ENCODE peak calls at places on chromosomes 1 and 21, in six cellular contexts. Z is AG04450, F is stomach, E is fibroblast of mammary gland, D is choroid plexus epithelial cell, L is AG04449. T is an unnamed sample.

GRCh38 chr1:41433501-41433900 is 51.0 kb downstream of the EDN2 start:
- DNase-seq in Z (no peak), L (no peak), D (no peak), F (no peak), E (no peak), T (no peak)

GRCh38 chr1:51131185-51131584 is 29.2 kb downstream of the C1orf185 start:
- DNase-seq in L (no peak), E (no peak), Z (no peak), F (no peak), D (no peak), T (no peak)

GRCh38 chr1:27097484-27097917 is 57.4 kb downstream of the SLC9A1 start:
- DNase-seq in Z (peak), D (peak), F (peak), E (peak), L (peak), T (peak)

GRCh38 chr21:21010228-21010627 is 12.0 kb downstream of the NCAM2 start:
- DNase-seq in E (no peak), D (no peak), Z (no peak), L (no peak), F (no peak), T (no peak)

GRCh38 chr21:33265664-33266049 is 510 bp upstream of the IL10RB start:
- DNase-seq in E (peak), Z (no peak), F (peak), L (no peak), D (peak), T (peak)

GRCh38 chr1:234486858-234487830 is 8.2 kb upstream of the TARBP1 start:
- DNase-seq in Z (peak), D (peak), F (peak), L (no peak), E (peak), T (no peak)

GRCh38 chr1:165898837-165899236 is 71.4 kb downstream of the UCK2 start:
- DNase-seq in E (peak), L (peak), Z (peak), D (peak), F (no peak), T (no peak)

GRCh38 chr1:229094476-229095311 is 176.2 kb upstream of the RAB4A start:
- DNase-seq in D (peak), Z (no peak), F (no peak), L (peak), E (peak), T (no peak)

GRCh38 chr1:20153000-20153418 is 13.9 kb downstream of the PLA2G2F start:
- DNase-seq in F (no peak), Z (no peak), L (no peak), E (no peak), D (peak), T (peak)

GRCh38 chr1:173473599-173474011 is 3.5 kb upstream of the PRDX6 start:
- DNase-seq in F (no peak), D (peak), Z (no peak), L (no peak), E (peak), T (no peak)

GRCh38 chr21:18840239-18840638 is 436.7 kb upstream of the TMPRSS15 start:
- DNase-seq in F (no peak), E (no peak), D (peak), Z (no peak), L (no peak), T (no peak)

GRCh38 chr1:217348960-217349664 is 281.8 kb downstream of the GPATCH2 start:
- DNase-seq in D (no peak), E (no peak), Z (no peak), F (no peak), L (no peak), T (no peak)

GRCh38 chr21:42263591-42264131 is 44.7 kb downstream of the ABCG1 start:
- DNase-seq in L (no peak), D (no peak), F (no peak), Z (no peak), E (no peak), T (peak)

GRCh38 chr1:203069028-203069804 is 16.6 kb downstream of the MYOG start:
- DNase-seq in Z (no peak), F (no peak), E (no peak), L (no peak), D (no peak), T (no peak)

GRCh38 chr1:170836146-170836545 is 99.2 kb upstream of the MROH9 start:
- DNase-seq in Z (no peak), L (peak), E (peak), D (peak), F (no peak), T (no peak)

GRCh38 chr1:165352442-165353293 is 3.8 kb downstream of the LMX1A start:
- DNase-seq in F (no peak), E (no peak), L (no peak), D (no peak), Z (no peak), T (no peak)

GRCh38 chr1:13832100-13832499 is 132.1 kb downstream of the PRDM2 start:
- DNase-seq in F (no peak), E (no peak), Z (no peak), D (no peak), L (no peak), T (no peak)

GRCh38 chr1:65114312-65114711 is 33.7 kb upstream of the AK4 start:
- DNase-seq in F (no peak), E (no peak), D (peak), Z (no peak), L (no peak), T (no peak)

GRCh38 chr1:165592945-165593823 is 37.9 kb upstream of the MGST3 start:
- DNase-seq in L (no peak), F (peak), D (peak), Z (peak), E (peak), T (peak)

GRCh38 chr1:27970401-27970800 is 10.6 kb downstream of the XKR8 start:
- DNase-seq in L (peak), E (peak), Z (peak), D (peak), F (no peak), T (no peak)

GRCh38 chr1:54498383-54499096 is 49.5 kb upstream of the ACOT11 start:
- DNase-seq in L (no peak), E (no peak), D (peak), F (no peak), Z (no peak), T (no peak)

GRCh38 chr1:185776521-185776920 is 42.3 kb downstream of the HMCN1 start:
- DNase-seq in F (no peak), Z (no peak), E (no peak), D (no peak), L (no peak), T (no peak)

GRCh38 chr1:245894843-245895242 is 612.2 kb downstream of the SMYD3 start:
- DNase-seq in Z (no peak), F (no peak), L (no peak), D (no peak), E (no peak), T (no peak)

GRCh38 chr1:5099558-5099957 is 445.1 kb downstream of the AJAP1 start:
- DNase-seq in Z (no peak), L (no peak), F (no peak), D (no peak), E (no peak), T (no peak)

GRCh38 chr1:234589064-234589765 is 20.8 kb downstream of the IRF2BP2 start:
- DNase-seq in E (peak), Z (no peak), D (no peak), F (no peak), L (no peak), T (no peak)

GRCh38 chr1:84450916-84451315 is 28.1 kb upstream of the RPF1 start:
- DNase-seq in E (peak), Z (no peak), L (no peak), D (no peak), F (no peak), T (peak)

GRCh38 chr1:17010601-17011438 is 908 bp downstream of the ATP13A2 start:
- DNase-seq in E (peak), D (no peak), Z (no peak), L (no peak), F (peak), T (no peak)

GRCh38 chr1:47785561-47786271 is 211.5 kb downstream of the TRABD2B start:
- DNase-seq in F (no peak), E (no peak), D (peak), L (no peak), Z (no peak), T (no peak)

GRCh38 chr1:180145446-180145845 is 9.2 kb upstream of the QSOX1 start:
- DNase-seq in Z (no peak), D (no peak), E (no peak), F (no peak), L (no peak), T (no peak)

GRCh38 chr1:231557411-231557810 is 28.9 kb downstream of the TSNAX start:
- DNase-seq in D (peak), E (no peak), Z (no peak), F (no peak), L (no peak), T (no peak)

GRCh38 chr1:99682291-99682751 is 36.4 kb downstream of the PALMD start:
- DNase-seq in Z (peak), E (peak), D (peak), L (peak), F (no peak), T (no peak)

GRCh38 chr1:29487291-29487690 is 251.0 kb downstream of the PTPRU start:
- DNase-seq in L (no peak), F (no peak), E (no peak), Z (no peak), D (no peak), T (no peak)

GRCh38 chr1:8348777-8349472 is 31.0 kb downstream of the SLC45A1 start:
- DNase-seq in Z (peak), L (no peak), D (peak), F (peak), E (peak), T (peak)

GRCh38 chr1:147502760-147503159 is 38.5 kb upstream of the BCL9 start:
- DNase-seq in F (no peak), D (no peak), Z (no peak), L (no peak), E (no peak), T (no peak)

GRCh38 chr21:34583926-34584563 is 30.9 kb downstream of the RCAN1 start:
- DNase-seq in L (no peak), Z (no peak), E (peak), F (no peak), D (no peak), T (no peak)

GRCh38 chr21:34580181-34580700 is 34.7 kb downstream of the RCAN1 start:
- DNase-seq in D (no peak), Z (no peak), E (peak), F (peak), L (no peak), T (no peak)

GRCh38 chr21:34579411-34579810 is 35.5 kb downstream of the RCAN1 start:
- DNase-seq in D (peak), L (peak), F (no peak), Z (no peak), E (peak), T (no peak)

DNA sequence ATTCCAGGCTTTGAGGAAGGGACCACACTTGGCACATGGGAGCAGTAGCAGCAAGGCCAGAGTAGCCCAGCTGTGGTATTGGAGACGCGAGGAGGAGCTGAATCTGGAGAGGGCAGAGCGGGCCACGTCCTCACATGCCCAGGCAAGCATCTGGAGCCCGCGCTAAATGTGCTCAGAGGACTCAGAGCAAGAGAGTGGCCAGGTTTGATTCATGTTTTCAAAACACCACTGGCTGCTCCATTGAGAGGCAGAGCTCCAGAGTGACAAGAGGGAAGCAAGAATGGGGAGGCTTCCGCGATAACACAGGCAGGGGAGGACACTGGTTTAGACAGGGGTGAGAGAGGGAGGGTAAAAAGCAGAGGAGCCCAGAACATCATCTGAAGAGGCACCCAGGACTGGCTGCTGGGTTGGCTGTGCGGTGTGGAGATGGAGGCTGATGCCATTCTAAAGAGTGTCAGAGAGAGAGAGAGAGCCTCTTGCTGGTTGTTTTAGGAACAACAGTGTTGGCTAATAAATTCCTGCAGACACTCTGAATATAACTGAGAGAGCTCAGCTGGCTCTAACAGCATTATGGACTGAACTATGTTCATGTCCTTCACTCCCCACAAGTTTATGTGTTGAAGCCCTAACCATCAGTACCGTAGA is 32.3 kb downstream of the RCAN1 start:
- DNase-seq in D (peak), L (no peak), Z (peak), E (peak), F (no peak), T (no peak)
- TF ChIP-seq CTCF in D (peak), L (peak), Z (peak), E (peak), F (peak), T (peak)

GRCh38 chr1:187759934-187760333 is 931.2 kb downstream of the PLA2G4A start:
- DNase-seq in E (no peak), L (no peak), Z (no peak), F (no peak), D (no peak), T (no peak)

GRCh38 chr1:187755536-187755935 is 926.8 kb downstream of the PLA2G4A start:
- DNase-seq in D (no peak), F (no peak), L (no peak), E (no peak), Z (no peak), T (no peak)
- TF ChIP-seq CTCF in D (no peak), F (no peak), L (no peak), E (no peak), Z (no peak), T (no peak)

DNA sequence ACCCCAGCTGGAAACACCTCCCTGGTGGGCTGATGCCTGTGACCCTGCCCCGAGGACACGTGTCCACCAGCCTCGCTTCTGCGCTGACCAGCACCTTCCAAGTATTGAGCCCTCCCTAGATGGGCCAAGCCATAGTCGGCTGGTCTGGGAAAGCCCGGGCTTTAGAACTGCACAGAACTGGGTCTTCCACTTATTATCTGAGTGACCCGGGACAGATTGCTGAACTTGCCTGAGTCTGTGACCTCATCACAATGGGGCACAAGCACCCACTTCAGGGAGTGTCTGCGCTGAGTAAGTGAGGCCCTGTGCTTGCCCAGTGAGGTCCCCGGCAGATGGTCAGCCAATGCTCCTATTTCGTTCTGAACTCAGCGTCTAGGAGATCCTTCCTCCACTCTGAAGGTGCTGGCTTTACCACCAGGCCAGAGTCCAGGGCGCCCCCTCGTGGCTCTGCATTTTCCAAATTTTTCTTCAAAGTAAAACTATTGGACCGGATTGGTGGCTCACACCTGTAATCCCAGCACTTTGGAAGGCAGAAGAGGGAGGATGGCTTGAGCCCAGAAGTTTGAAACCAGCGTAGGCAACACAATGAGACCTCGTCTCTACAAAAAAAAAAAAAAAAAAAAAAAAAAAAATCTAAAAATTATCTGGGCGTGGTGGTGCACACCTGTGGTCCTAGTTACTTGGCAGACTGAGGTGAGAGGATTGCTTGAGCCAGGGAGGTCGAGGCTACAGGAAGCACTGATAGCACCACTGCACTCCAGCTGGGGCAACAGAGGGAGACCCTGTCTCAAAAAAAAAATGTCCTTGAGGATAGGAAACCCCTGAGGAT is 61.8 kb downstream of the FCRL5 start:
- DNase-seq in F (peak), E (peak), Z (no peak), D (peak), L (no peak), T (no peak)
- TF ChIP-seq CTCF in F (no peak), E (peak), Z (peak), D (peak), L (peak), T (peak)

DNA sequence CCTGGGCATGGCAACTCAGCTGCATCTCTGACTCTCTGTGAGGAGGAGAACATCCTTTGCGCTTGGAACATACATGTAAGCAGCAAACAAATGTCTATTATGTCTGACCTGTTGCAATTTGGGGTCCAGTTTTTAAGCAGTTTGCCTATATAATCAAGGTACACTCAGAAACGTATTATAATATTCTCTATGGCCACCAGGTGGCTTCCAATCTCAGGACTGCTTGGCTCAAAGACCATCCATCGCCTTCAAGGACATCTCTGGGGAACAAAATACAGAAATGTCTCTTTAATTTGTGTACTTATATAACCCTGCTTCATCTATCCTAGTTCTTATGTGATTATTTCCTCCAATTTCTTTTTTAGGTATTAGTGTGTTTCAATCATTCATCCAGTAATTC is 227.2 kb downstream of the OLFM3 start:
- DNase-seq in E (peak), Z (no peak), L (no peak), F (no peak), D (peak), T (no peak)
- TF ChIP-seq CTCF in E (peak), Z (peak), L (no peak), F (no peak), D (peak), T (no peak)

DNA sequence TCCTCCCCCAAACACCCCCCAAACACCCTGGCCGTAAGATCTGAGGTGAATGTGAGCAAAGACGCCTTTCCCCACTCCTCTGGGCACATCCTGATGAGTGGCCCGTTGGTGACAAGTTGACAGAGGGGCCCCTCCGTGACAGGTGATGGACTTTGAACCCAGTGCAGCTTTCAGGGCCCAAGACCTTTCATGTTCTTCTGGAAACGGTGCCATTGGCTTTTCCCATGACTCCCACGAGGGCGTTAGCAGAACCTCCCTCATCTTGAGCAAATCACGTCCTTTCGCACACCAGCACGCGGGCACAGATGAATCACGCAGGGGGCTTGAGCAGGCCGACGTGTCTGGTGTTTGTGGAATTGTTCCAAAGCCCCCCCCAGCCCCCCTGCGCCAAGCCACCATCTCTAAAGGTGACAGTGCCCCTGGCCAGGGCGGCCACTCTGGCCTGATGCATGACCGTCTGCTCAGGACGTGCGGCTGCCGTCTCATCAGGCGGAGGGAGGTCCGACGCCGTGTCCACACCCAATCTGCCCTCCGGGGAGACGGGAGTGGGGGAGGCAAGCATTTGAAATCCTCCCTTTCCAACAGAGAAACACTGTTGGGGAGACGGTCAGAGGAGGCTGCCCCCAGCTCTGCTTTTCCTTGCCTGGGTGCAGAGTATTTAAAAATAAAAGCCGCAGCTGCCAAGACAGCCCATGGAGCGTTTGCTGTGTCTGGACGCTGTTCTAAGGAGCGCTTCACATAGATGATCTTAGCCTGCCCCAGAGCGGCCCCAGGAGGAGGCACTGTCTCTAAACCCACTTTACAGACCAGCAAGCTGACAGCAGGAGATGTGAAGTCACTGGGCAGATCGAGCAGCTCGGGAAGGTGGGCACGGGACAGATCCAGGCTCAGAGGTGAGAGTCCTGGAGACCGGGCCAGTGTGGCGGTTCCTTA is 98.3 kb upstream of the ARHGEF16 start:
- DNase-seq in D (no peak), F (no peak), L (no peak), E (no peak), Z (no peak), T (no peak)
- TF ChIP-seq CTCF in D (no peak), F (no peak), L (no peak), E (no peak), Z (no peak), T (no peak)

DNA sequence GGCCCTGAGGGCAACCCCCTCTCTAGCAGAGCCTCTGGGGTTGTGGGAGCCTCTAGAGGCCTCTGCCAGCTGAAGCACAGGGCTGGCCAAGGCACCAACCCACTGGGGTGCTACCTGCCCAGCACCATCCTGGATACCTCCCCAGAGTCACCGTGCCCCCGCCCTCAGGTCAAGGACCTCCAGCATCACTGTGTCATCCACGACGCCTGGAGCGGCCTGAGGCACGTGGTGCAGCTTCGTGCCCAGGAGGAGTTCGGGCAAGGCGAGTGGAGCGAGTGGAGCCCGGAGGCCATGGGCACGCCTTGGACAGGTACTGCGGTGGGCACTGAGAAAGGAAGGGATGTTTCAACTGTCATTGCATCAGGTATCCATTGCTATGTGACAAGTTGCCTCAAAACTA is 30.7 kb downstream of the IL6R start:
- DNase-seq in F (no peak), E (no peak), D (no peak), L (no peak), Z (no peak), T (no peak)
- TF ChIP-seq CTCF in F (no peak), E (no peak), D (no peak), L (no peak), Z (no peak), T (no peak)

T was measured in CD14-positive monocyte.